ENCODE peak calls at places on chromosomes 4 and X, in ten cellular contexts. K is LHCN-M2; X is HCEC 1CT; Z is mucosa of gallbladder; A is colonic mucosa; V is KBM-7; G is progenitor cell of endocrine pancreas; S is HFFc6; F is NCI-H345; Y is activated naive CD8-positive, alpha-beta T cell treated with anti-CD3 and anti-CD28 coated beads, Interleukin-2, amount 10 ng/mL, durations not matched to agents 7 days and 5 days. U is an unnamed sample.
A peak's percentile ranks its signal among the peaks of the same experiment; 100 is the strongest.

GRCh38 chrX:152639426-152639825 is 1.7 kb downstream of the GABRQ start:
- DNase-seq in X (no peak), S (no peak), G (no peak), F (no peak), Z (no peak), V (no peak), Y (no peak), A (no peak), K (no peak), U (no peak)

GRCh38 chrX:49079489-49080428 is at the start of gene WDR45:
- DNase-seq in F (peak; percentile 55), K (peak; percentile 73), X (peak; percentile 70), A (peak; percentile 76), G (no peak), Y (peak; percentile 71), V (peak; percentile 74), Z (peak; percentile 62), S (peak; percentile 59), U (no peak)

GRCh38 chrX:34654939-34655338 is 2.1 kb downstream of the TMEM47 start:
- DNase-seq in Y (no peak), K (no peak), A (no peak), V (no peak), F (no peak), S (no peak), X (no peak), Z (no peak), G (no peak), U (no peak)

GRCh38 chrX:31499120-31499519 is 427.3 kb upstream of the FTHL17 start:
- DNase-seq in F (no peak), Y (no peak), S (peak; percentile 55), G (no peak), Z (no peak), X (peak; percentile 90), K (peak; percentile 84), V (no peak), A (no peak), U (no peak)

GRCh38 chrX:10119399-10119990 is 37.3 kb upstream of the CLCN4 start:
- DNase-seq in K (peak; percentile 65), X (peak; percentile 38), F (peak; percentile 77), S (peak; percentile 63), V (peak; percentile 94), Z (peak; percentile 88), A (peak; percentile 85), Y (peak; percentile 55), G (peak; percentile 60), U (peak; percentile 55)

GRCh38 chr4:151029537-151029936 is 14.5 kb upstream of the LRBA start:
- DNase-seq in Z (no peak), K (no peak), S (no peak), V (no peak), G (no peak), F (no peak), X (no peak), A (no peak), Y (no peak), U (no peak)

GRCh38 chrX:22165732-22166457 is 106.8 kb upstream of the CBLL2 start:
- DNase-seq in Y (no peak), Z (no peak), S (peak; percentile 1), F (no peak), A (no peak), X (peak; percentile 27), G (no peak), K (peak; percentile 22), V (no peak), U (peak; percentile 4)

GRCh38 chr4:22485751-22486150 is 30.1 kb downstream of the ADGRA3 start:
- DNase-seq in V (no peak), A (no peak), F (peak; percentile 15), X (peak; percentile 48), G (no peak), K (peak; percentile 90), Z (no peak), S (peak; percentile 33), Y (no peak), U (no peak)

GRCh38 chr4:121728798-121729226 is 32.0 kb upstream of the ANXA5 start:
- DNase-seq in K (peak; percentile 83), Z (no peak), F (no peak), V (no peak), Y (no peak), X (peak; percentile 78), S (peak; percentile 96), G (no peak), A (no peak), U (peak; percentile 82)

U was measured in AG04449.